ENCODE peak calls at places on chromosomes 2 and 18, in eight cellular contexts. One of them, this sample, is unnamed.

GRCh38 chr2:182558564-182558963 is 131.7 kb upstream of the PDE1A start:
- DNase-seq in dorsolateral prefrontal cortex: no peak
- DNase-seq in stimulated activated CD4-positive, alpha-beta T cell treated with anti-CD3 and anti-CD28 coated beads, Interleukin-1b, Interleukin-23, amount 100 ng/mL, for 1 hour: no peak
- DNase-seq in KBM-7: no peak
- DNase-seq in fibroblast of lung: no peak
- DNase-seq in stimulated activated CD8-positive, alpha-beta memory T cell treated with anti-CD3 and anti-CD28 coated beads, Interleukin-4, amount 100 ng/mL, for 4 hours: no peak
- DNase-seq in astrocyte of the spinal cord: no peak
- DNase-seq in GM12864: no peak
- DNase-seq in this sample: no peak

GRCh38 chr18:65750421-65751144 is at the start of gene CDH7:
- DNase-seq in fibroblast of lung: no peak
- DNase-seq in stimulated activated CD4-positive, alpha-beta T cell treated with anti-CD3 and anti-CD28 coated beads, Interleukin-1b, Interleukin-23, amount 100 ng/mL, for 1 hour: no peak
- DNase-seq in stimulated activated CD8-positive, alpha-beta memory T cell treated with anti-CD3 and anti-CD28 coated beads, Interleukin-4, amount 100 ng/mL, for 4 hours: no peak
- DNase-seq in KBM-7: no peak
- DNase-seq in GM12864: no peak
- DNase-seq in dorsolateral prefrontal cortex: peak
- DNase-seq in astrocyte of the spinal cord: no peak
- DNase-seq in this sample: peak

GRCh38 chr2:227222292-227222691 is 57.9 kb downstream of the COL4A3 start:
- DNase-seq in stimulated activated CD8-positive, alpha-beta memory T cell treated with anti-CD3 and anti-CD28 coated beads, Interleukin-4, amount 100 ng/mL, for 4 hours: no peak
- DNase-seq in dorsolateral prefrontal cortex: no peak
- DNase-seq in GM12864: no peak
- DNase-seq in KBM-7: no peak
- DNase-seq in fibroblast of lung: no peak
- DNase-seq in stimulated activated CD4-positive, alpha-beta T cell treated with anti-CD3 and anti-CD28 coated beads, Interleukin-1b, Interleukin-23, amount 100 ng/mL, for 1 hour: no peak
- DNase-seq in astrocyte of the spinal cord: no peak
- DNase-seq in this sample: no peak

GRCh38 chr18:50061876-50062517 is 132.9 kb downstream of the MYO5B start:
- DNase-seq in stimulated activated CD8-positive, alpha-beta memory T cell treated with anti-CD3 and anti-CD28 coated beads, Interleukin-4, amount 100 ng/mL, for 4 hours: no peak
- DNase-seq in GM12864: no peak
- DNase-seq in stimulated activated CD4-positive, alpha-beta T cell treated with anti-CD3 and anti-CD28 coated beads, Interleukin-1b, Interleukin-23, amount 100 ng/mL, for 1 hour: no peak
- DNase-seq in dorsolateral prefrontal cortex: no peak
- DNase-seq in astrocyte of the spinal cord: no peak
- DNase-seq in KBM-7: no peak
- DNase-seq in fibroblast of lung: no peak
- DNase-seq in this sample: no peak

GRCh38 chr2:150296795-150297546 is 190.5 kb downstream of the RND3 start:
- DNase-seq in KBM-7: no peak
- DNase-seq in GM12864: no peak
- DNase-seq in stimulated activated CD4-positive, alpha-beta T cell treated with anti-CD3 and anti-CD28 coated beads, Interleukin-1b, Interleukin-23, amount 100 ng/mL, for 1 hour: no peak
- DNase-seq in dorsolateral prefrontal cortex: no peak
- DNase-seq in stimulated activated CD8-positive, alpha-beta memory T cell treated with anti-CD3 and anti-CD28 coated beads, Interleukin-4, amount 100 ng/mL, for 4 hours: no peak
- DNase-seq in astrocyte of the spinal cord: peak
- DNase-seq in fibroblast of lung: peak
- DNase-seq in this sample: no peak

GRCh38 chr2:11457935-11458334 is 8.0 kb downstream of the E2F6 start:
- DNase-seq in astrocyte of the spinal cord: no peak
- DNase-seq in fibroblast of lung: no peak
- DNase-seq in dorsolateral prefrontal cortex: no peak
- DNase-seq in GM12864: no peak
- DNase-seq in stimulated activated CD8-positive, alpha-beta memory T cell treated with anti-CD3 and anti-CD28 coated beads, Interleukin-4, amount 100 ng/mL, for 4 hours: no peak
- DNase-seq in KBM-7: no peak
- DNase-seq in stimulated activated CD4-positive, alpha-beta T cell treated with anti-CD3 and anti-CD28 coated beads, Interleukin-1b, Interleukin-23, amount 100 ng/mL, for 1 hour: no peak
- DNase-seq in this sample: no peak

GRCh38 chr2:234446404-234447076 is 50.3 kb downstream of the ARL4C start:
- DNase-seq in GM12864: peak
- DNase-seq in fibroblast of lung: no peak
- DNase-seq in stimulated activated CD4-positive, alpha-beta T cell treated with anti-CD3 and anti-CD28 coated beads, Interleukin-1b, Interleukin-23, amount 100 ng/mL, for 1 hour: peak
- DNase-seq in dorsolateral prefrontal cortex: no peak
- DNase-seq in astrocyte of the spinal cord: no peak
- DNase-seq in stimulated activated CD8-positive, alpha-beta memory T cell treated with anti-CD3 and anti-CD28 coated beads, Interleukin-4, amount 100 ng/mL, for 4 hours: peak
- DNase-seq in KBM-7: peak
- DNase-seq in this sample: no peak

GRCh38 chr2:209459359-209459758 is 35.5 kb downstream of the MAP2 start:
- DNase-seq in fibroblast of lung: no peak
- DNase-seq in astrocyte of the spinal cord: no peak
- DNase-seq in stimulated activated CD4-positive, alpha-beta T cell treated with anti-CD3 and anti-CD28 coated beads, Interleukin-1b, Interleukin-23, amount 100 ng/mL, for 1 hour: no peak
- DNase-seq in dorsolateral prefrontal cortex: no peak
- DNase-seq in stimulated activated CD8-positive, alpha-beta memory T cell treated with anti-CD3 and anti-CD28 coated beads, Interleukin-4, amount 100 ng/mL, for 4 hours: no peak
- DNase-seq in GM12864: no peak
- DNase-seq in KBM-7: no peak
- DNase-seq in this sample: no peak

GRCh38 chr18:34483198-34483597 is 226.9 kb upstream of the DTNA start:
- DNase-seq in KBM-7: no peak
- DNase-seq in stimulated activated CD4-positive, alpha-beta T cell treated with anti-CD3 and anti-CD28 coated beads, Interleukin-1b, Interleukin-23, amount 100 ng/mL, for 1 hour: no peak
- DNase-seq in fibroblast of lung: no peak
- DNase-seq in astrocyte of the spinal cord: no peak
- DNase-seq in stimulated activated CD8-positive, alpha-beta memory T cell treated with anti-CD3 and anti-CD28 coated beads, Interleukin-4, amount 100 ng/mL, for 4 hours: no peak
- DNase-seq in GM12864: no peak
- DNase-seq in dorsolateral prefrontal cortex: no peak
- DNase-seq in this sample: no peak

GRCh38 chr18:79771446-79772107 is 26.2 kb upstream of the KCNG2 start:
- DNase-seq in GM12864: no peak
- DNase-seq in astrocyte of the spinal cord: no peak
- DNase-seq in KBM-7: no peak
- DNase-seq in stimulated activated CD4-positive, alpha-beta T cell treated with anti-CD3 and anti-CD28 coated beads, Interleukin-1b, Interleukin-23, amount 100 ng/mL, for 1 hour: no peak
- DNase-seq in fibroblast of lung: no peak
- DNase-seq in stimulated activated CD8-positive, alpha-beta memory T cell treated with anti-CD3 and anti-CD28 coated beads, Interleukin-4, amount 100 ng/mL, for 4 hours: no peak
- DNase-seq in dorsolateral prefrontal cortex: peak
- DNase-seq in this sample: no peak

GRCh38 chr2:26330604-26331003 is 15.3 kb upstream of the SELENOI start:
- DNase-seq in astrocyte of the spinal cord: no peak
- DNase-seq in stimulated activated CD4-positive, alpha-beta T cell treated with anti-CD3 and anti-CD28 coated beads, Interleukin-1b, Interleukin-23, amount 100 ng/mL, for 1 hour: no peak
- DNase-seq in KBM-7: no peak
- DNase-seq in fibroblast of lung: no peak
- DNase-seq in GM12864: no peak
- DNase-seq in stimulated activated CD8-positive, alpha-beta memory T cell treated with anti-CD3 and anti-CD28 coated beads, Interleukin-4, amount 100 ng/mL, for 4 hours: no peak
- DNase-seq in dorsolateral prefrontal cortex: no peak
- DNase-seq in this sample: no peak

GRCh38 chr2:23469142-23469540 is 84.2 kb downstream of the KLHL29 start:
- DNase-seq in GM12864: no peak
- DNase-seq in astrocyte of the spinal cord: no peak
- DNase-seq in dorsolateral prefrontal cortex: no peak
- DNase-seq in stimulated activated CD4-positive, alpha-beta T cell treated with anti-CD3 and anti-CD28 coated beads, Interleukin-1b, Interleukin-23, amount 100 ng/mL, for 1 hour: no peak
- DNase-seq in stimulated activated CD8-positive, alpha-beta memory T cell treated with anti-CD3 and anti-CD28 coated beads, Interleukin-4, amount 100 ng/mL, for 4 hours: no peak
- DNase-seq in fibroblast of lung: no peak
- DNase-seq in KBM-7: no peak
- DNase-seq in this sample: no peak

GRCh38 chr2:15852811-15853210 is 87.5 kb upstream of the MYCN start:
- DNase-seq in stimulated activated CD8-positive, alpha-beta memory T cell treated with anti-CD3 and anti-CD28 coated beads, Interleukin-4, amount 100 ng/mL, for 4 hours: no peak
- DNase-seq in stimulated activated CD4-positive, alpha-beta T cell treated with anti-CD3 and anti-CD28 coated beads, Interleukin-1b, Interleukin-23, amount 100 ng/mL, for 1 hour: no peak
- DNase-seq in fibroblast of lung: no peak
- DNase-seq in astrocyte of the spinal cord: no peak
- DNase-seq in GM12864: no peak
- DNase-seq in KBM-7: no peak
- DNase-seq in dorsolateral prefrontal cortex: no peak
- DNase-seq in this sample: no peak

GRCh38 chr2:113857454-113857853 is 32.4 kb upstream of the ACTR3 start:
- DNase-seq in fibroblast of lung: no peak
- DNase-seq in GM12864: no peak
- DNase-seq in astrocyte of the spinal cord: no peak
- DNase-seq in KBM-7: peak
- DNase-seq in dorsolateral prefrontal cortex: no peak
- DNase-seq in stimulated activated CD8-positive, alpha-beta memory T cell treated with anti-CD3 and anti-CD28 coated beads, Interleukin-4, amount 100 ng/mL, for 4 hours: no peak
- DNase-seq in stimulated activated CD4-positive, alpha-beta T cell treated with anti-CD3 and anti-CD28 coated beads, Interleukin-1b, Interleukin-23, amount 100 ng/mL, for 1 hour: no peak
- DNase-seq in this sample: no peak

GRCh38 chr2:65025453-65026128 is 30.6 kb upstream of the CEP68 start:
- DNase-seq in astrocyte of the spinal cord: no peak
- DNase-seq in fibroblast of lung: no peak
- DNase-seq in KBM-7: peak
- DNase-seq in stimulated activated CD8-positive, alpha-beta memory T cell treated with anti-CD3 and anti-CD28 coated beads, Interleukin-4, amount 100 ng/mL, for 4 hours: no peak
- DNase-seq in GM12864: no peak
- DNase-seq in stimulated activated CD4-positive, alpha-beta T cell treated with anti-CD3 and anti-CD28 coated beads, Interleukin-1b, Interleukin-23, amount 100 ng/mL, for 1 hour: no peak
- DNase-seq in dorsolateral prefrontal cortex: no peak
- DNase-seq in this sample: no peak

GRCh38 chr18:902179-902718 is 2.4 kb upstream of the ADCYAP1 start:
- DNase-seq in dorsolateral prefrontal cortex: no peak
- DNase-seq in fibroblast of lung: no peak
- DNase-seq in stimulated activated CD4-positive, alpha-beta T cell treated with anti-CD3 and anti-CD28 coated beads, Interleukin-1b, Interleukin-23, amount 100 ng/mL, for 1 hour: no peak
- DNase-seq in KBM-7: no peak
- DNase-seq in astrocyte of the spinal cord: no peak
- DNase-seq in GM12864: no peak
- DNase-seq in stimulated activated CD8-positive, alpha-beta memory T cell treated with anti-CD3 and anti-CD28 coated beads, Interleukin-4, amount 100 ng/mL, for 4 hours: no peak
- DNase-seq in this sample: no peak

GRCh38 chr2:138602166-138602460 is 100.5 kb downstream of the SPOPL start:
- DNase-seq in GM12864: no peak
- DNase-seq in KBM-7: no peak
- DNase-seq in stimulated activated CD8-positive, alpha-beta memory T cell treated with anti-CD3 and anti-CD28 coated beads, Interleukin-4, amount 100 ng/mL, for 4 hours: no peak
- DNase-seq in dorsolateral prefrontal cortex: no peak
- DNase-seq in stimulated activated CD4-positive, alpha-beta T cell treated with anti-CD3 and anti-CD28 coated beads, Interleukin-1b, Interleukin-23, amount 100 ng/mL, for 1 hour: no peak
- DNase-seq in fibroblast of lung: no peak
- DNase-seq in astrocyte of the spinal cord: no peak
- DNase-seq in this sample: no peak

GRCh38 chr18:57281519-57281918 is 70.8 kb upstream of the ST8SIA3 start:
- DNase-seq in stimulated activated CD8-positive, alpha-beta memory T cell treated with anti-CD3 and anti-CD28 coated beads, Interleukin-4, amount 100 ng/mL, for 4 hours: no peak
- DNase-seq in astrocyte of the spinal cord: no peak
- DNase-seq in stimulated activated CD4-positive, alpha-beta T cell treated with anti-CD3 and anti-CD28 coated beads, Interleukin-1b, Interleukin-23, amount 100 ng/mL, for 1 hour: no peak
- DNase-seq in fibroblast of lung: no peak
- DNase-seq in KBM-7: no peak
- DNase-seq in GM12864: no peak
- DNase-seq in dorsolateral prefrontal cortex: no peak
- DNase-seq in this sample: no peak

GRCh38 chr2:151437630-151438029 is 27.9 kb downstream of the RIF1 start:
- DNase-seq in astrocyte of the spinal cord: peak
- DNase-seq in stimulated activated CD8-positive, alpha-beta memory T cell treated with anti-CD3 and anti-CD28 coated beads, Interleukin-4, amount 100 ng/mL, for 4 hours: no peak
- DNase-seq in dorsolateral prefrontal cortex: no peak
- DNase-seq in stimulated activated CD4-positive, alpha-beta T cell treated with anti-CD3 and anti-CD28 coated beads, Interleukin-1b, Interleukin-23, amount 100 ng/mL, for 1 hour: no peak
- DNase-seq in fibroblast of lung: peak
- DNase-seq in KBM-7: peak
- DNase-seq in GM12864: no peak
- DNase-seq in this sample: no peak

GRCh38 chr18:37385846-37386435 is 179.7 kb downstream of the CELF4 start:
- DNase-seq in astrocyte of the spinal cord: peak
- DNase-seq in dorsolateral prefrontal cortex: no peak
- DNase-seq in KBM-7: peak
- DNase-seq in stimulated activated CD8-positive, alpha-beta memory T cell treated with anti-CD3 and anti-CD28 coated beads, Interleukin-4, amount 100 ng/mL, for 4 hours: no peak
- DNase-seq in fibroblast of lung: peak
- DNase-seq in stimulated activated CD4-positive, alpha-beta T cell treated with anti-CD3 and anti-CD28 coated beads, Interleukin-1b, Interleukin-23, amount 100 ng/mL, for 1 hour: no peak
- DNase-seq in GM12864: no peak
- DNase-seq in this sample: no peak

GRCh38 chr18:12657048-12657848 is 659 bp downstream of the SPIRE1 start:
- DNase-seq in astrocyte of the spinal cord: peak
- DNase-seq in stimulated activated CD8-positive, alpha-beta memory T cell treated with anti-CD3 and anti-CD28 coated beads, Interleukin-4, amount 100 ng/mL, for 4 hours: no peak
- DNase-seq in dorsolateral prefrontal cortex: peak
- DNase-seq in fibroblast of lung: peak
- DNase-seq in KBM-7: peak
- DNase-seq in GM12864: no peak
- DNase-seq in stimulated activated CD4-positive, alpha-beta T cell treated with anti-CD3 and anti-CD28 coated beads, Interleukin-1b, Interleukin-23, amount 100 ng/mL, for 1 hour: no peak
- DNase-seq in this sample: peak

GRCh38 chr18:58567453-58568196 is 61.3 kb downstream of the ALPK2 start:
- DNase-seq in stimulated activated CD4-positive, alpha-beta T cell treated with anti-CD3 and anti-CD28 coated beads, Interleukin-1b, Interleukin-23, amount 100 ng/mL, for 1 hour: no peak
- DNase-seq in GM12864: no peak
- DNase-seq in stimulated activated CD8-positive, alpha-beta memory T cell treated with anti-CD3 and anti-CD28 coated beads, Interleukin-4, amount 100 ng/mL, for 4 hours: no peak
- DNase-seq in KBM-7: no peak
- DNase-seq in astrocyte of the spinal cord: peak
- DNase-seq in dorsolateral prefrontal cortex: no peak
- DNase-seq in fibroblast of lung: peak
- DNase-seq in this sample: no peak

GRCh38 chr2:75896779-75897366 is 186.2 kb upstream of the GCFC2 start:
- DNase-seq in stimulated activated CD8-positive, alpha-beta memory T cell treated with anti-CD3 and anti-CD28 coated beads, Interleukin-4, amount 100 ng/mL, for 4 hours: no peak
- DNase-seq in stimulated activated CD4-positive, alpha-beta T cell treated with anti-CD3 and anti-CD28 coated beads, Interleukin-1b, Interleukin-23, amount 100 ng/mL, for 1 hour: no peak
- DNase-seq in fibroblast of lung: no peak
- DNase-seq in KBM-7: peak
- DNase-seq in astrocyte of the spinal cord: no peak
- DNase-seq in GM12864: peak
- DNase-seq in dorsolateral prefrontal cortex: no peak
- DNase-seq in this sample: peak

GRCh38 chr18:45916302-45916701 is 50.8 kb downstream of the EPG5 start:
- DNase-seq in GM12864: no peak
- DNase-seq in KBM-7: no peak
- DNase-seq in stimulated activated CD8-positive, alpha-beta memory T cell treated with anti-CD3 and anti-CD28 coated beads, Interleukin-4, amount 100 ng/mL, for 4 hours: no peak
- DNase-seq in fibroblast of lung: no peak
- DNase-seq in astrocyte of the spinal cord: no peak
- DNase-seq in dorsolateral prefrontal cortex: no peak
- DNase-seq in stimulated activated CD4-positive, alpha-beta T cell treated with anti-CD3 and anti-CD28 coated beads, Interleukin-1b, Interleukin-23, amount 100 ng/mL, for 1 hour: no peak
- DNase-seq in this sample: no peak

GRCh38 chr2:33782395-33783239 is 183.5 kb upstream of the FAM98A start:
- DNase-seq in astrocyte of the spinal cord: no peak
- DNase-seq in stimulated activated CD8-positive, alpha-beta memory T cell treated with anti-CD3 and anti-CD28 coated beads, Interleukin-4, amount 100 ng/mL, for 4 hours: no peak
- DNase-seq in dorsolateral prefrontal cortex: no peak
- DNase-seq in GM12864: no peak
- DNase-seq in stimulated activated CD4-positive, alpha-beta T cell treated with anti-CD3 and anti-CD28 coated beads, Interleukin-1b, Interleukin-23, amount 100 ng/mL, for 1 hour: no peak
- DNase-seq in KBM-7: peak
- DNase-seq in fibroblast of lung: no peak
- DNase-seq in this sample: no peak

GRCh38 chr2:65186872-65187851 is 40.5 kb upstream of the ACTR2 start:
- DNase-seq in stimulated activated CD4-positive, alpha-beta T cell treated with anti-CD3 and anti-CD28 coated beads, Interleukin-1b, Interleukin-23, amount 100 ng/mL, for 1 hour: peak
- DNase-seq in stimulated activated CD8-positive, alpha-beta memory T cell treated with anti-CD3 and anti-CD28 coated beads, Interleukin-4, amount 100 ng/mL, for 4 hours: peak
- DNase-seq in fibroblast of lung: peak
- DNase-seq in dorsolateral prefrontal cortex: peak
- DNase-seq in KBM-7: peak
- DNase-seq in GM12864: peak
- DNase-seq in astrocyte of the spinal cord: peak
- DNase-seq in this sample: peak

GRCh38 chr2:96249654-96250053 is 16.1 kb downstream of the TMEM127 start:
- DNase-seq in KBM-7: no peak
- DNase-seq in dorsolateral prefrontal cortex: no peak
- DNase-seq in astrocyte of the spinal cord: peak
- DNase-seq in stimulated activated CD4-positive, alpha-beta T cell treated with anti-CD3 and anti-CD28 coated beads, Interleukin-1b, Interleukin-23, amount 100 ng/mL, for 1 hour: no peak
- DNase-seq in GM12864: no peak
- DNase-seq in stimulated activated CD8-positive, alpha-beta memory T cell treated with anti-CD3 and anti-CD28 coated beads, Interleukin-4, amount 100 ng/mL, for 4 hours: no peak
- DNase-seq in fibroblast of lung: peak
- DNase-seq in this sample: no peak

GRCh38 chr2:42598656-42599267 is 30.3 kb downstream of the MTA3 start:
- DNase-seq in dorsolateral prefrontal cortex: no peak
- DNase-seq in astrocyte of the spinal cord: no peak
- DNase-seq in fibroblast of lung: no peak
- DNase-seq in stimulated activated CD4-positive, alpha-beta T cell treated with anti-CD3 and anti-CD28 coated beads, Interleukin-1b, Interleukin-23, amount 100 ng/mL, for 1 hour: no peak
- DNase-seq in stimulated activated CD8-positive, alpha-beta memory T cell treated with anti-CD3 and anti-CD28 coated beads, Interleukin-4, amount 100 ng/mL, for 4 hours: no peak
- DNase-seq in KBM-7: no peak
- DNase-seq in GM12864: no peak
- DNase-seq in this sample: no peak

GRCh38 chr2:29841386-29842004 is 79.9 kb downstream of the ALK start:
- DNase-seq in fibroblast of lung: peak
- DNase-seq in GM12864: peak
- DNase-seq in dorsolateral prefrontal cortex: no peak
- DNase-seq in stimulated activated CD8-positive, alpha-beta memory T cell treated with anti-CD3 and anti-CD28 coated beads, Interleukin-4, amount 100 ng/mL, for 4 hours: no peak
- DNase-seq in astrocyte of the spinal cord: peak
- DNase-seq in KBM-7: peak
- DNase-seq in stimulated activated CD4-positive, alpha-beta T cell treated with anti-CD3 and anti-CD28 coated beads, Interleukin-1b, Interleukin-23, amount 100 ng/mL, for 1 hour: no peak
- DNase-seq in this sample: peak

GRCh38 chr2:35960596-35960995 is 395.0 kb upstream of the CRIM1 start:
- DNase-seq in KBM-7: no peak
- DNase-seq in stimulated activated CD4-positive, alpha-beta T cell treated with anti-CD3 and anti-CD28 coated beads, Interleukin-1b, Interleukin-23, amount 100 ng/mL, for 1 hour: no peak
- DNase-seq in fibroblast of lung: no peak
- DNase-seq in GM12864: no peak
- DNase-seq in stimulated activated CD8-positive, alpha-beta memory T cell treated with anti-CD3 and anti-CD28 coated beads, Interleukin-4, amount 100 ng/mL, for 4 hours: no peak
- DNase-seq in astrocyte of the spinal cord: no peak
- DNase-seq in dorsolateral prefrontal cortex: no peak
- DNase-seq in this sample: no peak

GRCh38 chr2:169069341-169069740 is at the start of gene DHRS9:
- DNase-seq in stimulated activated CD4-positive, alpha-beta T cell treated with anti-CD3 and anti-CD28 coated beads, Interleukin-1b, Interleukin-23, amount 100 ng/mL, for 1 hour: no peak
- DNase-seq in KBM-7: peak
- DNase-seq in stimulated activated CD8-positive, alpha-beta memory T cell treated with anti-CD3 and anti-CD28 coated beads, Interleukin-4, amount 100 ng/mL, for 4 hours: no peak
- DNase-seq in GM12864: no peak
- DNase-seq in fibroblast of lung: peak
- DNase-seq in astrocyte of the spinal cord: peak
- DNase-seq in dorsolateral prefrontal cortex: no peak
- DNase-seq in this sample: no peak

GRCh38 chr2:230578106-230578505 is 134.5 kb upstream of the CAB39 start:
- DNase-seq in stimulated activated CD4-positive, alpha-beta T cell treated with anti-CD3 and anti-CD28 coated beads, Interleukin-1b, Interleukin-23, amount 100 ng/mL, for 1 hour: no peak
- DNase-seq in GM12864: no peak
- DNase-seq in KBM-7: peak
- DNase-seq in stimulated activated CD8-positive, alpha-beta memory T cell treated with anti-CD3 and anti-CD28 coated beads, Interleukin-4, amount 100 ng/mL, for 4 hours: no peak
- DNase-seq in astrocyte of the spinal cord: no peak
- DNase-seq in fibroblast of lung: no peak
- DNase-seq in dorsolateral prefrontal cortex: no peak
- DNase-seq in this sample: no peak

GRCh38 chr18:78561757-78562445 is 417.7 kb upstream of the SALL3 start:
- DNase-seq in stimulated activated CD4-positive, alpha-beta T cell treated with anti-CD3 and anti-CD28 coated beads, Interleukin-1b, Interleukin-23, amount 100 ng/mL, for 1 hour: no peak
- DNase-seq in astrocyte of the spinal cord: peak
- DNase-seq in GM12864: no peak
- DNase-seq in KBM-7: no peak
- DNase-seq in stimulated activated CD8-positive, alpha-beta memory T cell treated with anti-CD3 and anti-CD28 coated beads, Interleukin-4, amount 100 ng/mL, for 4 hours: no peak
- DNase-seq in fibroblast of lung: no peak
- DNase-seq in dorsolateral prefrontal cortex: no peak
- DNase-seq in this sample: no peak

GRCh38 chr2:233840520-233840919 is 13.8 kb downstream of the HJURP start:
- DNase-seq in fibroblast of lung: no peak
- DNase-seq in astrocyte of the spinal cord: no peak
- DNase-seq in dorsolateral prefrontal cortex: no peak
- DNase-seq in stimulated activated CD4-positive, alpha-beta T cell treated with anti-CD3 and anti-CD28 coated beads, Interleukin-1b, Interleukin-23, amount 100 ng/mL, for 1 hour: no peak
- DNase-seq in KBM-7: no peak
- DNase-seq in GM12864: no peak
- DNase-seq in stimulated activated CD8-positive, alpha-beta memory T cell treated with anti-CD3 and anti-CD28 coated beads, Interleukin-4, amount 100 ng/mL, for 4 hours: no peak
- DNase-seq in this sample: no peak

This sample was measured in glutamatergic neuron.